ENCODE peak calls at places on chromosomes 4 and X, in nine cellular contexts. E is K562, V is A549, C is HepG2, F is hepatocyte, J is endothelial cell of umbilical vein, R is mesenchymal stem cell, Q is MM.1S, S is fibroblast of lung. G is an unnamed sample.
A peak's percentile ranks its signal among the peaks of the same experiment; 100 is the strongest.

GRCh38 chr4:125132281-125132680 is 182.5 kb upstream of the FAT4 start:
- DNase-seq in E (no peak), F (no peak), V (no peak), R (no peak), S (no peak), J (no peak), C (no peak), Q (no peak), G (no peak)

GRCh38 chr4:73674451-73674919 is 54.2 kb upstream of the RASSF6 start:
- DNase-seq in V (no peak), Q (no peak), J (no peak), S (peak; percentile 58), E (no peak), R (peak; percentile 21), C (no peak), F (no peak), G (no peak)

GRCh38 chr4:8157496-8157895 is 1.1 kb downstream of the ABLIM2 start:
- DNase-seq in C (no peak), V (no peak), E (no peak), F (no peak), J (no peak), R (no peak), S (no peak), Q (no peak), G (peak; percentile 44)

GRCh38 chr4:155703486-155704227 is 37.0 kb downstream of the GUCY1A1 start:
- DNase-seq in C (no peak), E (no peak), S (peak; percentile 15), V (no peak), J (no peak), Q (no peak), R (no peak), F (no peak), G (no peak)

GRCh38 chrX:49165901-49166881 is 3.6 kb downstream of the MAGIX start:
- DNase-seq in C (no peak), R (peak; percentile 76), Q (peak; percentile 87), S (peak; percentile 79), E (peak; percentile 49), F (peak; percentile 88), J (peak; percentile 66), V (no peak), G (peak; percentile 92)

GRCh38 chrX:134622056-134622812 is 36.0 kb downstream of the PLAC1 start:
- DNase-seq in R (peak; percentile 87), F (peak; percentile 40), Q (peak; percentile 93), C (no peak), E (peak; percentile 17), S (peak; percentile 86), J (peak; percentile 92), V (peak; percentile 37), G (peak; percentile 47)

GRCh38 chrX:86002076-86002896 is 45.1 kb downstream of the CHM start:
- DNase-seq in C (peak; percentile 83), S (peak; percentile 49), F (peak; percentile 70), E (peak; percentile 8), V (peak; percentile 28), Q (peak; percentile 73), R (peak; percentile 72), J (no peak), G (peak; percentile 81)

GRCh38 chr4:148071009-148071408 is 339.1 kb downstream of the ARHGAP10 start:
- DNase-seq in E (no peak), R (no peak), Q (no peak), S (no peak), V (no peak), J (no peak), F (no peak), C (no peak), G (no peak)

GRCh38 chrX:140712413-140713173 is 3.0 kb downstream of the LINC00632 start:
- DNase-seq in E (no peak), R (peak; percentile 96), Q (no peak), C (no peak), S (peak; percentile 89), V (peak; percentile 22), F (peak; percentile 86), J (no peak), G (peak; percentile 79)

GRCh38 chr4:39700500-39700899 is 2.6 kb downstream of the UBE2K start:
- DNase-seq in R (no peak), Q (no peak), C (no peak), E (no peak), S (no peak), V (no peak), J (no peak), F (no peak), G (no peak)

GRCh38 chrX:137286423-137286822 is 252.6 kb upstream of the GPR101 start:
- DNase-seq in J (no peak), C (no peak), R (no peak), Q (no peak), V (no peak), F (no peak), S (no peak), E (no peak), G (no peak)

GRCh38 chr4:7389719-7390118 is 45.0 kb downstream of the PSAPL1 start:
- DNase-seq in C (no peak), F (no peak), S (no peak), J (no peak), R (no peak), E (no peak), Q (no peak), V (no peak), G (no peak)

GRCh38 chr4:82123934-82124333 is 249.9 kb downstream of the HNRNPD start:
- DNase-seq in R (no peak), V (no peak), S (no peak), F (no peak), E (no peak), C (no peak), J (no peak), Q (no peak), G (peak; percentile 24)

GRCh38 chr4:39626261-39626660 is 12.4 kb downstream of the SMIM14 start:
- DNase-seq in C (no peak), F (no peak), Q (no peak), J (no peak), S (no peak), R (no peak), V (no peak), E (no peak), G (no peak)

GRCh38 chr4:94695389-94695788 is 62.4 kb upstream of the BMPR1B start:
- DNase-seq in Q (no peak), E (no peak), S (no peak), F (no peak), C (no peak), J (no peak), R (no peak), V (peak; percentile 56), G (no peak)

GRCh38 chrX:70013483-70014222 is 36.1 kb downstream of the AWAT2 start:
- DNase-seq in S (peak; percentile 41), C (no peak), E (no peak), Q (no peak), V (no peak), J (no peak), F (no peak), R (no peak), G (no peak)

GRCh38 chr4:145011636-145012035 is 86.4 kb downstream of the ANAPC10 start:
- DNase-seq in J (no peak), Q (no peak), R (no peak), F (no peak), E (no peak), S (peak; percentile 15), C (no peak), V (no peak), G (no peak)

GRCh38 chr4:13483142-13484044 is 747 bp downstream of the RAB28 start:
- DNase-seq in C (peak; percentile 13), E (peak; percentile 14), Q (peak; percentile 33), R (peak; percentile 86), S (peak; percentile 73), J (peak; percentile 77), V (peak; percentile 41), F (peak; percentile 70), G (peak; percentile 75)

GRCh38 chr4:177190995-177191568 is 118.6 kb upstream of the NEIL3 start:
- DNase-seq in Q (no peak), J (no peak), C (no peak), V (peak; percentile 9), E (no peak), F (peak; percentile 6), R (peak; percentile 30), S (no peak), G (peak; percentile 3)
- H3K4me2 ChIP-seq in Q (no peak overlapping the region), J (no peak overlapping the region), C (no peak overlapping the region), V (peak overlapping the region; percentile 57), E (no peak overlapping the region), F (no peak overlapping the region), R (peak overlapping the region; percentile 10), S (no peak overlapping the region), G (no peak overlapping the region)

GRCh38 chr4:41156574-41156973 is 57.8 kb downstream of the APBB2 start:
- DNase-seq in C (no peak), J (peak; percentile 87), R (peak; percentile 82), F (no peak), S (peak; percentile 24), V (peak; percentile 33), E (no peak), Q (no peak), G (no peak)
- H3K27ac ChIP-seq in C (no peak overlapping the region), J (peak overlapping the region; percentile 92), R (peak overlapping the region; percentile 95), F (peak overlapping the region; percentile 64), S (no peak overlapping the region), V (no peak overlapping the region), E (no peak overlapping the region), Q (no peak overlapping the region), G (no peak overlapping the region)

GRCh38 chrX:154602226-154602625 is 16.9 kb downstream of the CTAG1B start:
- DNase-seq in S (no peak), Q (no peak), E (no peak), F (no peak), R (no peak), J (no peak), V (no peak), C (no peak), G (no peak)

GRCh38 chrX:154603438-154604430 is 15.3 kb downstream of the CTAG1B start:
- DNase-seq in S (peak; percentile 64), R (peak; percentile 45), F (peak; percentile 23), C (no peak), Q (no peak), V (peak; percentile 48), J (peak; percentile 24), E (no peak), G (no peak)

GRCh38 chrX:154605566-154605965 is 13.5 kb downstream of the CTAG1B start:
- DNase-seq in V (no peak), Q (no peak), R (no peak), E (no peak), J (no peak), F (no peak), C (no peak), S (no peak), G (no peak)

GRCh38 chrX:154600962-154601374 is 16.0 kb downstream of the CTAG1A start:
- DNase-seq in S (no peak), E (no peak), V (no peak), J (no peak), C (no peak), R (no peak), Q (no peak), F (no peak), G (no peak)

GRCh38 chrX:154602766-154603437 is 16.2 kb downstream of the CTAG1B start:
- DNase-seq in J (no peak), E (no peak), F (no peak), R (no peak), Q (no peak), S (no peak), C (no peak), V (no peak), G (no peak)
- H3K4me2 ChIP-seq in J (no peak overlapping the region), E (no peak overlapping the region), F (no peak overlapping the region), R (no peak overlapping the region), Q (no peak overlapping the region), S (no peak overlapping the region), C (no peak overlapping the region), V (no peak overlapping the region), G (no peak overlapping the region)

DNA sequence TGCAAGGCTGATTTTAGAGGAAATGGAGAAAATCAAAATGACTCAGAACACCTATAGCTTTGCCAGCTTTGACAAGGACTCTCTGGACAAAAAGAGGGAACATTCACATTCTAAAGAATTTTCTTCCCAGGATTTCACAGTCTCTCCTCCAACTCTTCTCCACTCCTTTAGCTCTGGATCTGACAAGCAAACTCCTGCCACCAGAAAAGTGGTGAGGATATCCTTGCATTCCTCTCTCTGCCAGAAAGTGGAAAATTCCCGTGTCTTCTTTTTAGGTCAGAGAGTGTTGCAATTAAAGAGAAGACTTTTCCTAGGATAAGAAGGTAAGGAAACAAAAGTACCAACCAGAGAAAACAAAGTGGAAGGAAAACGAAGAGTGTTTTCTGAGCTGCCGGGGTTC is 16.1 kb upstream of the PDGFRA start:
- DNase-seq in F (no peak), S (no peak), V (no peak), C (no peak), Q (no peak), R (peak; percentile 43), J (no peak), E (no peak), G (no peak)
- H3K27ac ChIP-seq in F (no peak overlapping the region), S (no peak overlapping the region), V (no peak overlapping the region), C (no peak overlapping the region), Q (no peak overlapping the region), R (no peak overlapping the region), J (no peak overlapping the region), E (no peak overlapping the region), G (no peak overlapping the region)

G was measured in GM23338.